ENCODE peak calls at places on chromosome 15, in eight cellular contexts. W, K, F, Q, L, C, B and X are unnamed samples.

GRCh38 chr15:32706704-32707103 is 11.1 kb upstream of the GREM1 start:
- DNase-seq in W (no peak), K (no peak), F (no peak), Q (no peak), L (no peak), C (no peak), B (no peak), X (no peak)

GRCh38 chr15:92821491-92822116 is 78.5 kb upstream of the CHD2 start:
- DNase-seq in W (no peak), K (no peak), F (no peak), Q (no peak), L (no peak), C (no peak), B (no peak), X (no peak)

GRCh38 chr15:74955796-74956647 is 550 bp downstream of the RPP25 start:
- DNase-seq in W (peak), K (peak), F (peak), Q (peak), L (peak), C (peak), B (peak), X (peak)

GRCh38 chr15:52794665-52795463 is 4.7 kb upstream of the ONECUT1 start:
- DNase-seq in W (no peak), K (no peak), F (no peak), Q (no peak), L (peak), C (no peak), B (no peak), X (no peak)

GRCh38 chr15:76313731-76314130 is 2.5 kb upstream of the ETFA start:
- DNase-seq in W (no peak), K (no peak), F (no peak), Q (no peak), L (no peak), C (no peak), B (no peak), X (no peak)

GRCh38 chr15:49918106-49918505 is 200.9 kb downstream of the ATP8B4 start:
- DNase-seq in W (no peak), K (no peak), F (no peak), Q (no peak), L (no peak), C (no peak), B (no peak), X (peak)

GRCh38 chr15:92082217-92082843 is 228.8 kb downstream of the SLCO3A1 start:
- DNase-seq in W (peak), K (peak), F (no peak), Q (peak), L (peak), C (no peak), B (no peak), X (peak)

GRCh38 chr15:73865904-73866303 is 7.5 kb upstream of the TBC1D21 start:
- DNase-seq in W (no peak), K (no peak), F (no peak), Q (no peak), L (no peak), C (no peak), B (no peak), X (no peak)

GRCh38 chr15:41503669-41504010 is 10.0 kb downstream of the ITPKA start:
- DNase-seq in W (no peak), K (no peak), F (no peak), Q (no peak), L (no peak), C (no peak), B (no peak), X (no peak)

GRCh38 chr15:79101866-79102581 is 11.4 kb upstream of the RASGRF1 start:
- DNase-seq in W (no peak), K (no peak), F (no peak), Q (no peak), L (no peak), C (no peak), B (no peak), X (no peak)

GRCh38 chr15:80599359-80599758 is 95.8 kb upstream of the ABHD17C start:
- DNase-seq in W (no peak), K (no peak), F (no peak), Q (no peak), L (no peak), C (no peak), B (no peak), X (no peak)

GRCh38 chr15:68541743-68542142 is 37.0 kb upstream of the CORO2B start:
- DNase-seq in W (no peak), K (no peak), F (no peak), Q (no peak), L (no peak), C (no peak), B (no peak), X (no peak)

GRCh38 chr15:23472678-23473077 is 25.6 kb upstream of the GOLGA6L2 start:
- DNase-seq in W (no peak), K (no peak), F (no peak), Q (no peak), L (no peak), C (no peak), B (no peak), X (no peak)

GRCh38 chr15:41648097-41648496 is 12.1 kb upstream of the MGA start:
- DNase-seq in W (no peak), K (no peak), F (no peak), Q (no peak), L (no peak), C (no peak), B (no peak), X (no peak)

GRCh38 chr15:97652700-97653167 is 307.8 kb upstream of the ARRDC4 start:
- DNase-seq in W (no peak), K (peak), F (no peak), Q (no peak), L (peak), C (no peak), B (no peak), X (peak)

GRCh38 chr15:67076147-67076843 is 10.9 kb downstream of the SMAD3 start:
- DNase-seq in W (peak), K (no peak), F (peak), Q (no peak), L (no peak), C (no peak), B (no peak), X (no peak)

GRCh38 chr15:91116379-91117067 is 16.5 kb downstream of the SV2B start:
- DNase-seq in W (no peak), K (peak), F (no peak), Q (peak), L (no peak), C (no peak), B (no peak), X (peak)

GRCh38 chr15:37038716-37039106 is 61.6 kb downstream of the MEIS2 start:
- DNase-seq in W (no peak), K (no peak), F (no peak), Q (no peak), L (no peak), C (no peak), B (no peak), X (no peak)

GRCh38 chr15:49137861-49138260 is 17.5 kb downstream of the COPS2 start:
- DNase-seq in W (no peak), K (no peak), F (no peak), Q (no peak), L (no peak), C (no peak), B (no peak), X (no peak)

GRCh38 chr15:77688270-77689058 is 55.8 kb upstream of the LINGO1 start:
- DNase-seq in W (no peak), K (no peak), F (no peak), Q (no peak), L (no peak), C (no peak), B (no peak), X (no peak)

GRCh38 chr15:66995257-66995656 is 70.1 kb upstream of the SMAD3 start:
- DNase-seq in W (no peak), K (no peak), F (no peak), Q (no peak), L (no peak), C (no peak), B (no peak), X (no peak)

GRCh38 chr15:85019815-85020590 is 38.3 kb downstream of the PDE8A start:
- DNase-seq in W (no peak), K (no peak), F (no peak), Q (no peak), L (no peak), C (no peak), B (no peak), X (no peak)

GRCh38 chr15:83174891-83175290 is 32.7 kb downstream of the HDGFL3 start:
- DNase-seq in W (no peak), K (no peak), F (no peak), Q (no peak), L (no peak), C (no peak), B (no peak), X (no peak)

GRCh38 chr15:39583586-39584265 is 2.8 kb downstream of the THBS1 start:
- DNase-seq in W (no peak), K (peak), F (no peak), Q (no peak), L (peak), C (no peak), B (no peak), X (no peak)

GRCh38 chr15:79740581-79740980 is 156.2 kb downstream of the MTHFS start:
- DNase-seq in W (no peak), K (no peak), F (no peak), Q (no peak), L (no peak), C (no peak), B (no peak), X (no peak)

GRCh38 chr15:43230640-43231115 is 9.9 kb upstream of the EPB42 start:
- DNase-seq in W (no peak), K (no peak), F (no peak), Q (no peak), L (no peak), C (no peak), B (no peak), X (no peak)

GRCh38 chr15:66746231-66746605 is 44.2 kb downstream of the SMAD6 start:
- DNase-seq in W (no peak), K (no peak), F (no peak), Q (no peak), L (no peak), C (no peak), B (no peak), X (peak)

GRCh38 chr15:92521624-92522008 is 127.9 kb downstream of the ST8SIA2 start:
- DNase-seq in W (peak), K (peak), F (peak), Q (peak), L (peak), C (peak), B (peak), X (peak)

GRCh38 chr15:94456246-94456645 is 224.9 kb downstream of the MCTP2 start:
- DNase-seq in W (no peak), K (no peak), F (no peak), Q (no peak), L (no peak), C (no peak), B (no peak), X (no peak)

GRCh38 chr15:41231536-41231935 is 468 bp downstream of the CHP1 start:
- DNase-seq in W (no peak), K (no peak), F (no peak), Q (no peak), L (no peak), C (no peak), B (no peak), X (no peak)

GRCh38 chr15:45719490-45719889 is 84.7 kb downstream of the SQOR start:
- DNase-seq in W (no peak), K (peak), F (no peak), Q (no peak), L (peak), C (no peak), B (no peak), X (no peak)

GRCh38 chr15:101128696-101129095 is 123.2 kb downstream of the CHSY1 start:
- DNase-seq in W (no peak), K (no peak), F (no peak), Q (no peak), L (no peak), C (no peak), B (no peak), X (no peak)
- H3K27ac ChIP-seq in W (no peak), K (no peak), F (peak), Q (no peak), L (no peak), C (no peak), B (peak), X (peak)

DNA sequence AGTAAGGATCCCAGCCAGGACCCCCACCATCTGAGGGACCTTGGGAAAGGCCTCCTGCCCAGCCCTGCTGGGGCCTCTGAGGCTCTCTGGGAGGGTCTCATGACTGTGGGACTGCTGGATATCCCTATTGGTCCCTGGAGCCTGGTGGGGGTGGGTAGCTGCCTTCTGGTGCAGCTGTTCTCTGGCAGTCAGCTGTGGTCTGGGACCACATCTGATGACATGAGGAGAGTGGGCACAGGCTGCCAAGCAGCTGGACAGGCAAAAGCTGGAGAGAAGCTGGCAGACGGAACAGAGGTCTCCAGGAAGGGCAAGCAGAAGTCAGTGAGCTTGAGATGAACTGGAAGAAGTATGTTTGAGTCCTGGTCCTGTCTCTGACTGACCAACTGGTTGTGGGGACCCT is 22.4 kb downstream of the PLEKHO2 start:
- DNase-seq in W (no peak), K (no peak), F (no peak), Q (no peak), L (no peak), C (peak), B (no peak), X (no peak)
- H3K4me3 ChIP-seq in W (no peak), K (no peak), F (no peak), Q (no peak), L (no peak), C (no peak), B (no peak), X (no peak)

GRCh38 chr15:88803920-88804247 is 648 bp downstream of the ACAN start:
- DNase-seq in W (no peak), K (no peak), F (no peak), Q (no peak), L (peak), C (no peak), B (no peak), X (no peak)

GRCh38 chr15:88804257-88804656 is 1.0 kb downstream of the ACAN start:
- DNase-seq in W (no peak), K (no peak), F (no peak), Q (no peak), L (no peak), C (no peak), B (no peak), X (no peak)

GRCh38 chr15:88803241-88803919 is at the start of gene ACAN:
- DNase-seq in W (no peak), K (peak), F (no peak), Q (no peak), L (peak), C (no peak), B (no peak), X (no peak)

GRCh38 chr15:88802991-88803240 is 320 bp upstream of the ACAN start:
- DNase-seq in W (no peak), K (no peak), F (no peak), Q (no peak), L (no peak), C (no peak), B (no peak), X (no peak)

GRCh38 chr15:88805031-88805780 is 2.0 kb downstream of the ACAN start:
- DNase-seq in W (peak), K (no peak), F (no peak), Q (peak), L (no peak), C (no peak), B (no peak), X (no peak)
- TF ChIP-seq CTCF in W (peak), K (no peak), F (no peak), Q (peak), L (peak), C (no peak), B (no peak), X (no peak)

DNA sequence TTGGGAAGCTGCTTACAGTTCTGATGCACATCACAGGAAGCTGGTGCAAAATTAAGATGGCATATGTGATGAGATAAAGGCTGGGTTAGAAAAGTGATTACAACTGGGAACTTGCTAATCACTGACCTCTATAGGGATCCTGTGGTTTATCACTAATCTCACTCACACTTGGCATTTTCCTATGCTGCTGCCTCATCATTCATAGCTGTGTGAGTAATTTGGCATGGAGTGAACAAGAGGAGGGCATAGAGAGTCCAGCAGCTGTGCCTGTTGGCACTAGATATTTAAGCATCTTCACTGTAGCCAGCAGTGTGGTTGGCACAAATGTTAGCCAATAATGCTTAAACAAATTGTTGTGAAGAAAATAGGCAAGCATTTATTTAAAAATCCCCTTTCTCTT is 217.7 kb upstream of the CGNL1 start:
- DNase-seq in W (no peak), K (no peak), F (no peak), Q (no peak), L (no peak), C (no peak), B (no peak), X (peak)
- H3K27ac ChIP-seq in W (no peak), K (peak), F (no peak), Q (no peak), L (no peak), C (peak), B (no peak), X (peak)